ENCODE peak calls at places on chromosomes 13 and 19, in four cellular contexts. C, G, F and P are unnamed samples.

GRCh38 chr13:27283906-27284523 is 13.4 kb downstream of the RASL11A start:
- DNase-seq in C (no peak), G (peak), F (peak), P (no peak)

GRCh38 chr13:97313481-97313880 is 91.3 kb downstream of the MBNL2 start:
- DNase-seq in C (no peak), G (no peak), F (no peak), P (no peak)

GRCh38 chr19:17370026-17370587 is 7.0 kb downstream of the PLVAP start:
- DNase-seq in C (no peak), G (no peak), F (peak), P (no peak)

GRCh38 chr13:110108348-110109139 is 198.4 kb downstream of the COL4A1 start:
- DNase-seq in C (peak), G (peak), F (peak), P (peak)

GRCh38 chr19:31297991-31298390 is 51.2 kb downstream of the TSHZ3 start:
- DNase-seq in C (no peak), G (no peak), F (no peak), P (no peak)

GRCh38 chr13:99345345-99345744 is 38.1 kb upstream of the GPR183 start:
- DNase-seq in C (no peak), G (no peak), F (no peak), P (no peak)

GRCh38 chr19:12867120-12868099 is 13.8 kb downstream of the DNASE2 start:
- DNase-seq in C (peak), G (no peak), F (peak), P (peak)

GRCh38 chr13:114076329-114076761 is 56.1 kb downstream of the RASA3 start:
- DNase-seq in C (no peak), G (no peak), F (no peak), P (no peak)

GRCh38 chr19:49017666-49018351 is 918 bp upstream of the LHB start:
- DNase-seq in C (peak), G (peak), F (peak), P (peak)

GRCh38 chr13:98632971-98633370 is 56.1 kb upstream of the STK24 start:
- DNase-seq in C (no peak), G (no peak), F (no peak), P (peak)

GRCh38 chr19:10751109-10751972 is 33.5 kb downstream of the DNM2 start:
- DNase-seq in C (no peak), G (peak), F (no peak), P (no peak)

GRCh38 chr19:4633140-4633967 is 6.0 kb upstream of the TNFAIP8L1 start:
- DNase-seq in C (peak), G (peak), F (peak), P (peak)

GRCh38 chr19:14440049-14440448 is 6.9 kb downstream of the PKN1 start:
- DNase-seq in C (no peak), G (no peak), F (no peak), P (no peak)

GRCh38 chr19:961866-962620 is 22.1 kb upstream of the WDR18 start:
- DNase-seq in C (no peak), G (no peak), F (peak), P (no peak)

GRCh38 chr19:35609881-35610353 is 2.6 kb upstream of the HAUS5 start:
- DNase-seq in C (no peak), G (no peak), F (no peak), P (no peak)

GRCh38 chr13:69324109-69324886 is 783.3 kb upstream of the ATXN8OS start:
- DNase-seq in C (no peak), G (no peak), F (peak), P (no peak)

GRCh38 chr13:79525458-79525857 is 44.5 kb downstream of the NDFIP2 start:
- DNase-seq in C (no peak), G (no peak), F (peak), P (peak)

GRCh38 chr19:8252922-8253589 is 43.9 kb downstream of the CERS4 start:
- DNase-seq in C (peak), G (peak), F (peak), P (peak)

GRCh38 chr19:57389730-57390598 is at the start of gene ZNF548:
- DNase-seq in C (peak), G (peak), F (peak), P (peak)

GRCh38 chr13:31431722-31432137 is 232.0 kb downstream of the B3GLCT start:
- DNase-seq in C (peak), G (peak), F (peak), P (peak)

GRCh38 chr19:40803857-40804782 is 5.1 kb downstream of the EGLN2 start:
- DNase-seq in C (no peak), G (no peak), F (no peak), P (no peak)

GRCh38 chr13:90750021-90750420 is 597.5 kb upstream of the MIR17HG start:
- DNase-seq in C (no peak), G (no peak), F (no peak), P (no peak)

GRCh38 chr19:30159636-30160035 is 212.5 kb upstream of the ZNF536 start:
- DNase-seq in C (no peak), G (no peak), F (no peak), P (no peak)

GRCh38 chr13:93146584-93147292 is 79.9 kb upstream of the GPC6 start:
- DNase-seq in C (no peak), G (no peak), F (peak), P (peak)

GRCh38 chr19:17765069-17765618 is 13.9 kb downstream of the FCHO1 start:
- DNase-seq in C (no peak), G (peak), F (no peak), P (no peak)

GRCh38 chr13:110393761-110394160 is 86.7 kb downstream of the COL4A2 start:
- DNase-seq in C (no peak), G (no peak), F (peak), P (no peak)

GRCh38 chr19:535017-535835 is 3.7 kb downstream of the CDC34 start:
- DNase-seq in C (no peak), G (peak), F (peak), P (no peak)

GRCh38 chr13:26019881-26020535 is 31.8 kb downstream of the SHISA2 start:
- DNase-seq in C (no peak), G (peak), F (peak), P (peak)

GRCh38 chr13:100357764-100358163 is 230.8 kb downstream of the GGACT start:
- DNase-seq in C (no peak), G (no peak), F (no peak), P (no peak)

GRCh38 chr19:10510301-10510802 is 6.9 kb downstream of the S1PR5 start:
- DNase-seq in C (peak), G (peak), F (no peak), P (no peak)

GRCh38 chr13:58883405-58883804 is 1251.9 kb downstream of the PCDH17 start:
- DNase-seq in C (no peak), G (no peak), F (no peak), P (no peak)

GRCh38 chr19:57934820-57935665 is at the start of gene ZNF418:
- DNase-seq in C (peak), G (no peak), F (peak), P (peak)

GRCh38 chr13:29021311-29021710 is 201.2 kb downstream of the MTUS2 start:
- DNase-seq in C (no peak), G (no peak), F (no peak), P (no peak)

GRCh38 chr19:9936151-9937000 is at the start of gene OLFM2:
- DNase-seq in C (peak), G (no peak), F (no peak), P (no peak)

GRCh38 chr13:91805605-91806004 is 407.2 kb downstream of the GPC5 start:
- DNase-seq in C (no peak), G (no peak), F (no peak), P (no peak)
- TF ChIP-seq CTCF in C (no peak), G (no peak), F (no peak), P (peak)

GRCh38 chr13:44972956-44973581 is 16.2 kb downstream of the NUFIP1 start:
- DNase-seq in C (no peak), G (no peak), F (peak), P (no peak)

GRCh38 chr13:44978328-44978727 is 10.9 kb downstream of the NUFIP1 start:
- DNase-seq in C (no peak), G (no peak), F (no peak), P (no peak)

GRCh38 chr13:44974056-44974798 is 15.0 kb downstream of the NUFIP1 start:
- DNase-seq in C (no peak), G (no peak), F (peak), P (peak)

GRCh38 chr13:44976196-44976595 is 13.1 kb downstream of the NUFIP1 start:
- DNase-seq in C (no peak), G (no peak), F (no peak), P (no peak)

GRCh38 chr13:44976949-44977583 is 12.2 kb downstream of the NUFIP1 start:
- DNase-seq in C (no peak), G (no peak), F (no peak), P (no peak)
- TF ChIP-seq CTCF in C (no peak), G (no peak), F (no peak), P (no peak)

GRCh38 chr13:36476661-36477060 is 44.4 kb downstream of the CCNA1 start:
- DNase-seq in C (no peak), G (no peak), F (no peak), P (no peak)

GRCh38 chr13:36480726-36481485 is 48.6 kb downstream of the CCNA1 start:
- DNase-seq in C (no peak), G (no peak), F (no peak), P (no peak)

DNA sequence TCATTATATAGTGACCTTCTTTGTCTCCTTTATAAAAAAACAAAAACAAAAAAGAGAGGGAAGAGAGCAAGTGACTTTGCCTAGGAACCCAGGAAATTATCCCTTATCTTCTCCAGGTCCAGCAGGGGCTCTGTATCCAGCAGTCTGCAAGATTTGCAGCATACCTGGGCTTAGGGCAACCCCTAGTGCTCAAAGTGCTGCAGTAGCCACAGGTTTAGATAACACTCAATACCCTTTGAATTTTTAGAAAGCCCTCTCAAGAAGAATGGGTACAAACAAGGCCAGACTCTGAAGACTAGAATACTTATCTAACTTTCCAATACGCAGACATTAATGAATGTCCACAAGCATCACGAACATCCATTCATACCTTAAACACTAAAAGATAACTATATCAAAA is 43.2 kb downstream of the CCNA1 start:
- DNase-seq in C (no peak), G (peak), F (peak), P (peak)
- TF ChIP-seq CTCF in C (no peak), G (no peak), F (peak), P (peak)

GRCh38 chr13:24693862-24694471 is 13.8 kb downstream of the ATP12A start:
- DNase-seq in C (peak), G (peak), F (peak), P (peak)
- TF ChIP-seq CTCF in C (peak), G (peak), F (peak), P (peak)

DNA sequence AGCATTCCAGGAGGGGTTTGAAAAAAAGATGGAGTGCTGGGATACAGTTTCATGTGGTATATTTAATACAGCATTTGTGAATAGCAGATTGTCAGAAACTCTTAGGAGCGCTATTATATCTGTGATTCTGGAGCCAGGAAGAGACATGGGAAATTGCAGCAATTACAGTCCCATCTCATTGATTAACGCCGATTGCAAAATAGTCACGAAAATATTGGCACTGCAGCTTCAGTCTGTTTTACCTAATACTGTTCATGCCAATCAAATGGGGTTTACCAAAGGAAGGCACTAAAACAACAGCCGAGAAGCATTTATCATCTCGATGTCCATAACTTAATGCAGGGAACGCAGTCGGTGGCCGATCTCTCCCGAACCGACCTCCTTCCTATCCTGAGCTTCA is 295.8 kb downstream of the TEX29 start:
- DNase-seq in C (no peak), G (no peak), F (no peak), P (no peak)
- TF ChIP-seq CTCF in C (no peak), G (no peak), F (no peak), P (no peak)

GRCh38 chr13:49502954-49503353 is 7.2 kb downstream of the PHF11 start:
- DNase-seq in C (no peak), G (no peak), F (peak), P (no peak)

GRCh38 chr13:49499889-49500660 is 4.3 kb downstream of the PHF11 start:
- DNase-seq in C (no peak), G (no peak), F (peak), P (peak)

GRCh38 chr13:49498211-49498610 is 2.5 kb downstream of the PHF11 start:
- DNase-seq in C (no peak), G (no peak), F (no peak), P (no peak)

GRCh38 chr13:49503951-49504350 is 8.2 kb downstream of the PHF11 start:
- DNase-seq in C (no peak), G (no peak), F (peak), P (no peak)
- TF ChIP-seq CTCF in C (no peak), G (no peak), F (no peak), P (no peak)

GRCh38 chr19:3193256-3194062 is 7.7 kb downstream of the NCLN start:
- DNase-seq in C (no peak), G (no peak), F (no peak), P (no peak)

GRCh38 chr19:3194703-3195087 is 9.0 kb downstream of the NCLN start:
- DNase-seq in C (no peak), G (no peak), F (no peak), P (no peak)

GRCh38 chr19:3192684-3193083 is 7.0 kb downstream of the NCLN start:
- DNase-seq in C (no peak), G (no peak), F (no peak), P (no peak)

GRCh38 chr19:3192228-3192635 is 6.5 kb downstream of the NCLN start:
- DNase-seq in C (no peak), G (no peak), F (no peak), P (no peak)

GRCh38 chr19:3194063-3194702 is 8.5 kb downstream of the NCLN start:
- DNase-seq in C (no peak), G (no peak), F (no peak), P (no peak)
- TF ChIP-seq CTCF in C (no peak), G (no peak), F (no peak), P (no peak)